ENCODE peak calls at places on chromosomes 1 and 21, in six cellular contexts. D is colonic mucosa, R is brain microvascular endothelial cell, H is GM12865, O is uterus, L is tibial nerve. G is an unnamed sample.

GRCh38 chr1:47981664-47982350 is 15.4 kb downstream of the TRABD2B start:
- DNase-seq in D (no peak), R (no peak), H (no peak), O (no peak), L (no peak), G (no peak)

GRCh38 chr1:159071970-159072582 is 4.5 kb downstream of the AIM2 start:
- DNase-seq in D (no peak), R (peak), H (peak), O (no peak), L (peak), G (peak)

GRCh38 chr1:183905497-183905896 is 100.6 kb downstream of the RGL1 start:
- DNase-seq in D (no peak), R (no peak), H (no peak), O (no peak), L (no peak), G (no peak)

GRCh38 chr1:39102537-39103320 is 76.6 kb downstream of the NDUFS5 start:
- DNase-seq in D (peak), R (peak), H (peak), O (peak), L (no peak), G (peak)

GRCh38 chr1:181324797-181325616 is 158.3 kb upstream of the CACNA1E start:
- DNase-seq in D (no peak), R (no peak), H (no peak), O (no peak), L (no peak), G (no peak)

GRCh38 chr1:236142358-236143103 is at the start of gene GPR137B:
- DNase-seq in D (peak), R (peak), H (peak), O (peak), L (peak), G (peak)

GRCh38 chr1:6016191-6016865 is 24.1 kb upstream of the NPHP4 start:
- DNase-seq in D (no peak), R (peak), H (no peak), O (no peak), L (no peak), G (peak)

GRCh38 chr1:56357931-56358783 is 221.2 kb downstream of the PLPP3 start:
- DNase-seq in D (no peak), R (no peak), H (no peak), O (no peak), L (no peak), G (no peak)

GRCh38 chr1:71154454-71154853 is 73.6 kb upstream of the ZRANB2 start:
- DNase-seq in D (no peak), R (no peak), H (no peak), O (no peak), L (no peak), G (no peak)

GRCh38 chr1:31051611-31052010 is 13.9 kb downstream of the PUM1 start:
- DNase-seq in D (no peak), R (no peak), H (no peak), O (no peak), L (no peak), G (peak)

GRCh38 chr1:178768423-178768822 is 43.4 kb downstream of the RALGPS2 start:
- DNase-seq in D (no peak), R (no peak), H (peak), O (no peak), L (no peak), G (peak)
- TF ChIP-seq CTCF in D (peak), R (peak), H (peak), O (peak), L (peak), G (peak)

GRCh38 chr1:2394761-2395160 is 3.1 kb downstream of the RER1 start:
- DNase-seq in D (no peak), R (no peak), H (no peak), O (no peak), L (no peak), G (no peak)
- H3K4me3 ChIP-seq in D (no peak), R (no peak), H (no peak), O (no peak), L (no peak), G (no peak)

GRCh38 chr1:147083919-147084272 is 88.4 kb downstream of the PRKAB2 start:
- DNase-seq in D (no peak), R (no peak), H (no peak), O (no peak), L (no peak), G (no peak)

GRCh38 chr1:147080013-147080661 is 92.1 kb downstream of the PRKAB2 start:
- DNase-seq in D (no peak), R (no peak), H (no peak), O (no peak), L (no peak), G (no peak)

GRCh38 chr1:147080671-147081394 is 91.4 kb downstream of the PRKAB2 start:
- DNase-seq in D (no peak), R (no peak), H (no peak), O (no peak), L (no peak), G (no peak)

GRCh38 chr1:147086129-147086528 is 86.1 kb downstream of the PRKAB2 start:
- DNase-seq in D (no peak), R (no peak), H (no peak), O (no peak), L (no peak), G (no peak)

DNA sequence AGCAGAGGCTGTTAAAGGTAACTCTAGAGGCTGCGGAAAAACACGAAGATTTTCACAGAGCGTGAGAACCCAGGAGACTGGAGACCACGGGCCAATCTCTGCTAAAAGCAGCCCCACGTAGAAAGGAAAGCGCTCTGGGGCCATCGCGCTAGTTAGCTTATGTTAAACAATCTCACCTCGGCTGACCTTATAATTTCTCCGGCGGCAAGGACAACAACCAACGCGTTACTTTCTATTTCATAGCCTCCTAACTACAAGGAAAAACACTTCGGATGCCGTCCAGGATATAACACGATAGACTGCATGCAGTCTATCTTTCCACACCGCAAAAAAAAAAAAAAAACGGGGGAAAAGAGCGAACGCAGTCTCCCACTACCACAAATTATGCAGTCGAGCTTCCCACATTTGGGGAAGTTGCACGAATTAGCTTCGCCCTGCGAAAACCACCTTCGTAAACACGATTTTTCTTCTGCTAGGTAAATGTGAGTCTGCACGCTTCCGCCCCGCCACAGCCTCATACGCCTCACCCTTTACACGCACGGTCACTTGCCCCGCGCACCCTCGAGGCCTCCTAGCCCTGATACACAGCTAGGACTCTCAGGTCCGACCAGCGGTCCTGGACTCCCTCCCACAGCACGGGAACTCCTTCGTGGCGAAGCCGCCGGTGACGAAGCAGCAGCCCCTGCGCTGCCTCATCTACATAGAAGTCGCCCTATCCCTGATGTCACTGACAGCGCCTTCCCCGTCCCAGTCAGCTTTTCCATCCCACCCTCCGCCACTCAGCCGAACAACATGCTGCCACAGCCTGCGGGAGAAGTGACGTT is 87.8 kb downstream of the PRKAB2 start:
- DNase-seq in D (peak), R (peak), H (peak), O (peak), L (peak), G (peak)
- TF ChIP-seq CTCF in D (no peak), R (no peak), H (no peak), O (no peak), L (no peak), G (no peak)

DNA sequence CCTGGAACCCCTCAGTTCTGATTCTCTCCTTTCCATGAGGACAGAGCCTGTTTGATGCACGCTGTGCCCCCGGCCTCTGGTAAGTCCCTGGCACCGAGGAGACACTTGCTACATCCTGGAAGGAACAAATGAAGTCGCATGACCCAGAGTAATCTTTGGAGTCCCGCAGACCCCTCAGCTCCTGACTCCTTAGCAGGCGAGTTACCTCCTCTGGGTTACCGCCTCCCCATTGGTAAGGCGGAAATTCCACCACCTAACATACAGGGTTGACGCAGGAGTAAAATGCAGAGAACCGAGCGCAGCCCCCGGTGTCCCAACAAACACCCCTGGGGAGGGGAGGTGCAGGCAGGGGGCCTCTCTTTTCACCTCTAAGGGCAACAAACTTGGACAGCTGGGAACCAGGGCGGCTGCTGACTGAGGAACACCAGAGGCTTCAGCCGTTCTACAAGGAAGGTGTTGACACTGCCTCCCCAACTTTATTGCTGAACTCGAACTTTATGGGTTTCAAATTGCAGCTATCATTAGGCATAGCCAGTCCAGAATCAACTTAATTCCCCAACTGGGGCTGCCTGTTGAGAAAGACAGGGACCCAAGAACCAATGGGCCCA is 115.3 kb upstream of the IFFO2 start:
- DNase-seq in D (peak), R (no peak), H (no peak), O (no peak), L (no peak), G (no peak)
- H3K4me3 ChIP-seq in D (no peak), R (no peak), H (no peak), O (no peak), L (no peak), G (no peak)

DNA sequence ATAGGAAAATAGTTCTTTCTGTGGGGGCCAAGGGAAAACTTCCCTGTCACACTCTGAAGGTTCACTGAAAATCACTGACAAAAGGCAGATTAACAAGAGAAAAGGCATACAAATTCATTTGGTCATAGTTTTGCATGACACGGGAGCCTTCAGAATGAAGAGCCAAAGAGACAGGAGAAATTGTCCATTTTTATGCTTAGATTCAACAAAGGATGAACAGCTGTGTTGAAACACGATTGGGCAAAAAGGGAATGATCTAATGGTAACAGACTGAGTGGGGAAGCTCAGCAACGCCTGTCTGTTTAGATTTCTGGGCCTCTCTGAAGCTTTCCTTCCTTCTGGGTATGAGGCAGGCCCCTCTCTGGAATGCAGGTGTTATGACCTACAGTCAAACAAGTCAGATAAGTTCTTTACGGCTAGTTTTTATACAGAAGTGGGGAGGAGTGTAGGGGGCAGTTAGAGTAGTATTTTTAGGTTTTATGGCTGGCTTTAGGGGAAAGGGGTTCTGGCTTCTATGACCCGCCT is 154.6 kb downstream of the RGS7 start:
- DNase-seq in D (no peak), R (no peak), H (no peak), O (no peak), L (no peak), G (no peak)
- TF ChIP-seq CTCF in D (no peak), R (no peak), H (no peak), O (no peak), L (no peak), G (no peak)

GRCh38 chr21:44931501-44932365 is 8.1 kb upstream of the SLX9 start:
- DNase-seq in D (no peak), R (no peak), H (peak), O (no peak), L (no peak), G (no peak)
- H3K4me3 ChIP-seq in D (peak), R (no peak), H (peak), O (no peak), L (peak), G (peak)

DNA sequence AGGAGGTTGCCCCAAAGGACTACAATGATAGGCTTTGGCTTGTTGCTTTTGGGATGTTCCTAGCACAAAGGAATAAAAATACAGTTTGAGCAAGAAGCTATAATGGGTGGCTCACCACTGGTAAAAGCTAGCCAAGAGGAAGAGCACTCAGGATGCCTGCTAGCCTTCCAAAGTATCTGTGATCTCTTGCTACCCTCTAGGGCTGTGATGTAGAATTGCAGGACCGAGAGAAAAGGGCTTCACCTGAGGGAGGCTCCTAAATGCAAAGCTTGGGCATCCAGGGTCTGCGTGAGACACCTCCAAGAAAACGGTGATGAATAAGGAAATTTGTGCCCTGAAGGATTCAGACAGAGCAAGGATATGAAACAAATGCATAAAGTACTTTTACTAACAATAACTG is 17.7 kb downstream of the IVL start:
- DNase-seq in D (no peak), R (no peak), H (peak), O (no peak), L (no peak), G (no peak)
- TF ChIP-seq CTCF in D (no peak), R (peak), H (peak), O (no peak), L (no peak), G (peak)